ENCODE peak calls at places on chromosome 9, in seven cellular contexts. S is CD8-positive, alpha-beta T cell; L is foreskin fibroblast; V is AG04449; D is lower leg skin; A is epithelial cell of esophagus; K is fibroblast of lung. Z is an unnamed sample.

GRCh38 chr9:132931178-132931735 is 13.2 kb downstream of the TSC1 start:
- DNase-seq in S (no peak), L (no peak), V (no peak), D (no peak), A (no peak), K (peak; percentile 42), Z (no peak)

GRCh38 chr9:2209400-2209799 is 194.3 kb downstream of the SMARCA2 start:
- DNase-seq in S (no peak), L (no peak), V (no peak), D (no peak), A (no peak), K (no peak), Z (no peak)

GRCh38 chr9:99095565-99095964 is 9.3 kb upstream of the TGFBR1 start:
- DNase-seq in S (no peak), L (no peak), V (no peak), D (no peak), A (no peak), K (no peak), Z (no peak)

GRCh38 chr9:127776195-127776918 is 2.1 kb downstream of the SH2D3C start:
- DNase-seq in S (peak; percentile 87), L (no peak), V (no peak), D (no peak), A (no peak), K (no peak), Z (no peak)

GRCh38 chr9:129610473-129611301 is 10.2 kb downstream of the C9orf50 start:
- DNase-seq in S (peak; percentile 75), L (no peak), V (no peak), D (no peak), A (peak; percentile 55), K (peak; percentile 54), Z (peak; percentile 45)

GRCh38 chr9:5441043-5441442 is 3.3 kb upstream of the PLGRKT start:
- DNase-seq in S (no peak), L (peak; percentile 41), V (no peak), D (no peak), A (peak; percentile 85), K (peak; percentile 68), Z (no peak)

GRCh38 chr9:98908897-98909634 is 34.6 kb upstream of the COL15A1 start:
- DNase-seq in S (no peak), L (peak; percentile 66), V (peak; percentile 65), D (no peak), A (no peak), K (peak; percentile 76), Z (no peak)

GRCh38 chr9:136656795-136657611 is 5.7 kb upstream of the EGFL7 start:
- DNase-seq in S (peak; percentile 21), L (no peak), V (no peak), D (no peak), A (no peak), K (no peak), Z (no peak)

GRCh38 chr9:116432051-116432450 is 255.1 kb upstream of the TRIM32 start:
- DNase-seq in S (no peak), L (no peak), V (no peak), D (no peak), A (no peak), K (no peak), Z (no peak)

GRCh38 chr9:27117489-27118135 is 8.6 kb downstream of the TEK start:
- DNase-seq in S (no peak), L (no peak), V (no peak), D (peak; percentile 63), A (peak; percentile 64), K (peak; percentile 70), Z (peak; percentile 35)

GRCh38 chr9:129609486-129610192 is 11.3 kb downstream of the C9orf50 start:
- DNase-seq in S (peak; percentile 86), L (no peak), V (no peak), D (no peak), A (no peak), K (peak; percentile 68), Z (no peak)

GRCh38 chr9:123358181-123358894 is 2.3 kb downstream of the CRB2 start:
- DNase-seq in S (no peak), L (no peak), V (no peak), D (no peak), A (no peak), K (no peak), Z (no peak)

GRCh38 chr9:113349434-113350337 is at the start of gene BSPRY:
- DNase-seq in S (peak; percentile 36), L (no peak), V (no peak), D (no peak), A (peak; percentile 33), K (no peak), Z (no peak)

GRCh38 chr9:129803679-129804065 is 688 bp downstream of the TOR1B start:
- DNase-seq in S (no peak), L (no peak), V (no peak), D (no peak), A (peak; percentile 19), K (no peak), Z (no peak)

GRCh38 chr9:99947395-99947794 is 40.9 kb downstream of the STX17 start:
- DNase-seq in S (no peak), L (no peak), V (no peak), D (no peak), A (peak; percentile 2), K (no peak), Z (no peak)

GRCh38 chr9:121985792-121986494 is 107.2 kb downstream of the TTLL11 start:
- DNase-seq in S (no peak), L (peak; percentile 22), V (no peak), D (peak; percentile 50), A (no peak), K (peak; percentile 67), Z (peak; percentile 96)

GRCh38 chr9:97958812-97959511 is 21.0 kb upstream of the HEMGN start:
- DNase-seq in S (no peak), L (peak; percentile 57), V (peak; percentile 16), D (no peak), A (peak; percentile 9), K (peak; percentile 52), Z (no peak)

GRCh38 chr9:132288371-132288770 is 66.4 kb downstream of the SETX start:
- DNase-seq in S (no peak), L (peak; percentile 23), V (peak; percentile 47), D (no peak), A (no peak), K (peak; percentile 83), Z (no peak)

GRCh38 chr9:22030101-22030598 is 21.0 kb upstream of the CDKN2B start:
- DNase-seq in S (no peak), L (peak; percentile 68), V (no peak), D (no peak), A (peak; percentile 83), K (peak; percentile 77), Z (no peak)

GRCh38 chr9:104682642-104683041 is 11.7 kb upstream of the OR13D1 start:
- DNase-seq in S (no peak), L (peak; percentile 23), V (peak; percentile 3), D (no peak), A (peak; percentile 69), K (peak; percentile 41), Z (no peak)

GRCh38 chr9:109249615-109250014 is 71.2 kb downstream of the EPB41L4B start:
- DNase-seq in S (no peak), L (no peak), V (no peak), D (no peak), A (no peak), K (no peak), Z (no peak)

DNA sequence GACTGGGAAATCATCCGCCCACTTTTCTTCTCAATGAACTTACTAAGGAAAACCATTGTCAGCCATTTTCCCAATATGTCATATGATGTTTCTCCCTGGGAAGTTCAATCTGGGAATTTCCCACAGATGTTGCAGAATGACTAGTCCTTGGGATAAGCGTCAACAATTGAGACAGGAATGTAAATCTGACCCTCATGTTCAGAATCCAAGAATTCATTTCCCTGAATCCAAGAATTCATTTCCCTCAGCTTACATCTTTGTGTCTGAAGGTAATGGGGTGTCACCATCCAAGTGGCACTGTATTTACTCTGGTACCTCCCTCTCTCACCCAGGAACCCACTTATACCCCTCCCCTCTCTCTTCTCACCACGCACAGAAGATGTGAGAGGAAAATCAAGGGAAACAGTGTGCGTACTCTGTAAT is 7.4 kb downstream of the KLF9 start:
- DNase-seq in S (no peak), L (peak; percentile 79), V (peak; percentile 93), D (no peak), A (peak; percentile 80), K (peak; percentile 96), Z (no peak)
- H3K4me3 ChIP-seq in S (no peak overlapping the region), L (peak overlapping the region; percentile 4), V (no peak overlapping the region), D (no peak overlapping the region), A (no peak overlapping the region), K (peak overlapping the region; percentile 14), Z (peak overlapping the region; percentile 98)

DNA sequence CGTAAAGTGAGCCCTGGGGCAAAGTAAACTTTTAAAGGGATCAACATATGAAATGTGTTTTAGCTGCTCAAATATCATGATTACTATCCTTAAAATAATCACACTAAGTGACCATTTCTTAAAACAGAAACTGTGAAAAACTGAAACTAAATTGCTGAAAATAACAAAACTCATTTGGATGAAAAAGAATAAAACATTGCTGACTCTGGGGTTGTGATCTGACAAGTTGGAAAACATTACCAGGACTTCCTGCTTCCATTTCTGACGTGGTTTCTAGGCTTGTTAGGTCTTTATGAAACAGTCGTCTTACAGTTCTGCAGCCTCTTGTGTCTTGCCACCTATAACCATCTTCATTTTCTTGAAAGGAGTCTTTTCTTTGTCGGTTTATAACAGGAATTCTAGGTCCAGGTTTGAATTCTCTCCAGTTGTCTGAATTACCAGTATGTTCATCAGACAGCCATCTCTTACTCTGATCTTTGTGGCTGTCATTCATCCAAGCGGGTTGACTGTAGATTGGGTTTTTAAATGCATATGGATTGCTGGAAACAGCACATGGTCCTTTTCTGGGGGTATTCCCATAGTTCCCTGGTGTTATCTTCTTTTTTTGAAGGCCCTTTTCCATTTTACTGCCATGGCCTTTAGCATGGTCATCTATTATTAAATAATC is 1.6 kb downstream of the TUT7 start:
- DNase-seq in S (peak; percentile 21), L (no peak), V (no peak), D (no peak), A (peak; percentile 35), K (peak; percentile 21), Z (no peak)
- H3K4me3 ChIP-seq in S (peak overlapping the region; percentile 87), L (peak overlapping the region; percentile 94), V (peak overlapping the region; percentile 98), D (no peak overlapping the region), A (peak overlapping the region; percentile 95), K (peak overlapping the region; percentile 94), Z (peak overlapping the region; percentile 95)

DNA sequence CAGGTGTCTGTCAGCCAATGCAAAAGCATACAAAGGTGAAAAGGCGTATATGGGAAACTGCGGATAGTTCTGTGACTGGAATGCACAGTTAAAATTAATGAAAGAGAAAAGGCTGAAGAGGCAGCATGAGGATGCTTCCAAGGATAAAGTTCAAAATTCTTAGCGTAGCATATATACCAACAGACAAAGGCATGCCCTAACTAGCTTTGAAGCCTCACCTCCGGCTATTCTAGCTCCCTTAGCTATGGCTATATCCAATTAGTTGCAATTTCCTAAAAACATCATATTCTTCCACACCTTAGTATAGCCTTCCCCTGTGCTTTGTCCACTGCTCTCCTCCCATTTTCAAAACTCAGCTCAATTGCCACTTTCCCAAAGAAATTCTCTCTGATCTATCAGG is 1.4 kb upstream of the DNAJA1 start:
- DNase-seq in S (no peak), L (no peak), V (no peak), D (no peak), A (peak; percentile 63), K (no peak), Z (no peak)
- H3K4me3 ChIP-seq in S (no peak overlapping the region), L (peak overlapping the region; percentile 99), V (peak overlapping the region; percentile 99), D (no peak overlapping the region), A (peak overlapping the region; percentile 97), K (peak overlapping the region; percentile 98), Z (peak overlapping the region; percentile 99)

GRCh38 chr9:70868661-70869652 is 252.5 kb downstream of the TRPM3 start:
- DNase-seq in S (no peak), L (no peak), V (no peak), D (no peak), A (no peak), K (peak; percentile 30), Z (no peak)
- H3K4me3 ChIP-seq in S (no peak overlapping the region), L (peak overlapping the region; percentile 42), V (no peak overlapping the region), D (no peak overlapping the region), A (peak overlapping the region; percentile 13), K (peak overlapping the region; percentile 39), Z (peak overlapping the region; percentile 13)